ENCODE peak calls at places on chromosome 3, in four cellular contexts. One of them, this sample, is unnamed. For H3K9me3, the result is how much of the 10 kb centered on the place peaks cover.

GRCh38 chr3:153289334-153289808 is 127.3 kb downstream of the RAP2B start:
- DNase-seq in thoracic aorta: no peak
- DNase-seq in adipocyte: peak
- DNase-seq in testis: no peak
- DNase-seq in this sample: no peak

GRCh38 chr3:75978686-75979085 is 193.3 kb upstream of the ZNF717 start:
- DNase-seq in adipocyte: peak
- DNase-seq in testis: no peak
- DNase-seq in thoracic aorta: no peak
- DNase-seq in this sample: no peak

GRCh38 chr3:188944108-188944507 is 227.7 kb upstream of the TPRG1 start:
- DNase-seq in testis: no peak
- DNase-seq in thoracic aorta: no peak
- DNase-seq in adipocyte: no peak
- DNase-seq in this sample: no peak

GRCh38 chr3:32859604-32860237 is 41.9 kb downstream of the TRIM71 start:
- DNase-seq in testis: no peak
- DNase-seq in adipocyte: no peak
- DNase-seq in thoracic aorta: no peak
- DNase-seq in this sample: no peak

GRCh38 chr3:72080101-72080500 is 295.2 kb upstream of the PROK2 start:
- DNase-seq in adipocyte: no peak
- DNase-seq in thoracic aorta: no peak
- DNase-seq in testis: no peak
- DNase-seq in this sample: no peak

GRCh38 chr3:12785096-12785495 is 11.4 kb upstream of the CAND2 start:
- DNase-seq in testis: no peak
- DNase-seq in thoracic aorta: no peak
- DNase-seq in adipocyte: no peak
- DNase-seq in this sample: no peak

GRCh38 chr3:178777718-178778411 is 241.6 kb downstream of the KCNMB2 start:
- DNase-seq in adipocyte: peak
- DNase-seq in thoracic aorta: no peak
- DNase-seq in testis: no peak
- DNase-seq in this sample: no peak

GRCh38 chr3:62918131-62918530 is 42.9 kb upstream of the CADPS start:
- DNase-seq in thoracic aorta: no peak
- DNase-seq in adipocyte: no peak
- DNase-seq in testis: no peak
- DNase-seq in this sample: no peak

GRCh38 chr3:198076722-198077308 is 116.8 kb downstream of the LMLN start:
- DNase-seq in testis: no peak
- DNase-seq in adipocyte: no peak
- DNase-seq in thoracic aorta: no peak
- DNase-seq in this sample: no peak

GRCh38 chr3:196067439-196067838 is 14.5 kb downstream of the TFRC start:
- DNase-seq in adipocyte: no peak
- DNase-seq in thoracic aorta: no peak
- DNase-seq in testis: no peak
- DNase-seq in this sample: no peak

GRCh38 chr3:113660901-113661300 is 35.5 kb downstream of the USF3 start:
- DNase-seq in testis: no peak
- DNase-seq in adipocyte: no peak
- DNase-seq in thoracic aorta: no peak
- DNase-seq in this sample: no peak

GRCh38 chr3:119831941-119832371 is 50.1 kb downstream of the NR1I2 start:
- DNase-seq in thoracic aorta: no peak
- DNase-seq in testis: no peak
- DNase-seq in adipocyte: peak
- DNase-seq in this sample: no peak

GRCh38 chr3:194868831-194869230 is 183.1 kb downstream of the FAM43A start:
- DNase-seq in thoracic aorta: no peak
- DNase-seq in testis: no peak
- DNase-seq in adipocyte: no peak
- DNase-seq in this sample: no peak

GRCh38 chr3:194865081-194865480 is 179.4 kb downstream of the FAM43A start:
- DNase-seq in thoracic aorta: no peak
- DNase-seq in adipocyte: no peak
- DNase-seq in testis: no peak
- DNase-seq in this sample: no peak

GRCh38 chr3:194869482-194870169 is 183.9 kb downstream of the FAM43A start:
- DNase-seq in adipocyte: peak
- DNase-seq in testis: no peak
- DNase-seq in thoracic aorta: no peak
- DNase-seq in this sample: no peak

GRCh38 chr3:194865595-194865994 is 179.9 kb downstream of the FAM43A start:
- DNase-seq in testis: no peak
- DNase-seq in thoracic aorta: no peak
- DNase-seq in adipocyte: no peak
- DNase-seq in this sample: no peak

DNA sequence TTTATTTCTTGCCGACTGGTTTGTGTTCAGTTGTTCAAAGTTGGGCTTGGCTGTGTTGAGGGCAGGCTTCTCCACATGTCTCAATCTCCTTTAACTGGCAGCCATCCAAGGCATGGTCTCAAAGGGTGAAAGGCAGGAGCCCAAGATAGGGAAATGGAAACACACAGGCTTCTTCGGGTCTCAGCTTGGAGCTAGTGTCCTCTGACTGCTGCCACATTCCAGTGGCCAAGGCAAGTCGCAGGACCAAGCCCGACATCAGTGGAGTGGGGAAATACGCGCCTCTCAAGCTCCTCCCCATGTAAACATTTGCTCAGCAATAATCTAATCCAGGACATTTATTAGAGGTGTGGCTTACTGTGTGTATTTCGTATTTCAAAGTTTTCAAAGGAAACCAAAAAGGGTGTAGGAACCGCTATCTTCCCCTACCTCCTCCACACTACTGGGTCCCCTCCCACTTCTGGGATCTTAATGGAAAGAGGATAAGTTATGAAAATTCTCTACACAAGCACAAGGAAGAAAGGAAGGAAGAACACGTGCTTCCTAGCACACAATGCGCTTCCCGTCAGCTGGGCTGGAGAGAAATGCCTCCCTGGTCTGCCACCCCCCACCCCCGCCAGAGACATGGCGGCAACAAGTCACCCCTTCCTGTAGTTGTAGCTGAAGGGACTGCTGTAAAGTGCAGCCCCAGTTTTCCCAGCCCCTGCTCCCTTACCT is 181.7 kb downstream of the FAM43A start:
- DNase-seq in adipocyte: no peak
- DNase-seq in thoracic aorta: no peak
- DNase-seq in testis: no peak
- DNase-seq in this sample: no peak
- H3K9me3 ChIP-seq in adipocyte: under half
- H3K9me3 ChIP-seq in thoracic aorta: under half
- H3K9me3 ChIP-seq in testis: under half
- H3K9me3 ChIP-seq in this sample: under half

DNA sequence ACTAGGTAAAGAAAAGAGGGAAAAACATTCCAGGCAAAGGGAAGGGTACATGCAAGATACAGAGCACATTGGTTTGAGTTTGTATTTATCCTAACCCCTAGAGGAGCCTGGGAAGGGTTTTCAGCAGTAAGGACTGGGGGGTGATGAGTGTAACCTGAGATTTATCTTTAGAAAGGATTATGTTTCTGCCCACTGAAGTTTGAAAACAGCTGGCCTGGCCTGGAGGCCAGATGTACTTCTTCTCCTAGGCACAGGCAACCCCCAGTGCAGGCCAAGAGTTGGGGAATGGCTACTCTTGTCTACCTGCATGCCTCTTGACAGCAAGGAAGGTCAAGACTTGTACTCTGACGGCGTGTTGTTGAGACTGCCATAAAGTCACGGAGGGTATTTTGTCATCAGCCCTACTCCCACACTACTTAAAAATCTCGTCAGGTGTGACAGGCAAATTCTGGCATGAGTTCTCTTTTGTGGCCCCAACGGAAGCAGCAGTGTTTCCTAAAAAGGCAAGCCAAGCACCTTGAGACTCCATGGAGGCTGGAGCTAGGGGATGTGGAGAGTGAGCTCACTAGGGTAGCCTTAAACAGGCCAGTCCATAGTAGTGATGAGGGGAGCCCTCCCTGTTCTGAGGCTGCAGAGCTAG is 241.5 kb upstream of the WNT5A start:
- DNase-seq in adipocyte: no peak
- DNase-seq in testis: no peak
- DNase-seq in thoracic aorta: no peak
- DNase-seq in this sample: no peak
- H3K9me3 ChIP-seq in adipocyte: under half
- H3K9me3 ChIP-seq in testis: under half
- H3K9me3 ChIP-seq in thoracic aorta: under half
- H3K9me3 ChIP-seq in this sample: under half

GRCh38 chr3:1962531-1963090 is 136.1 kb upstream of the CNTN4 start:
- DNase-seq in thoracic aorta: no peak
- DNase-seq in adipocyte: no peak
- DNase-seq in testis: no peak
- DNase-seq in this sample: no peak
- H3K9me3 ChIP-seq in thoracic aorta: under half
- H3K9me3 ChIP-seq in adipocyte: under half
- H3K9me3 ChIP-seq in testis: under half
- H3K9me3 ChIP-seq in this sample: under half

DNA sequence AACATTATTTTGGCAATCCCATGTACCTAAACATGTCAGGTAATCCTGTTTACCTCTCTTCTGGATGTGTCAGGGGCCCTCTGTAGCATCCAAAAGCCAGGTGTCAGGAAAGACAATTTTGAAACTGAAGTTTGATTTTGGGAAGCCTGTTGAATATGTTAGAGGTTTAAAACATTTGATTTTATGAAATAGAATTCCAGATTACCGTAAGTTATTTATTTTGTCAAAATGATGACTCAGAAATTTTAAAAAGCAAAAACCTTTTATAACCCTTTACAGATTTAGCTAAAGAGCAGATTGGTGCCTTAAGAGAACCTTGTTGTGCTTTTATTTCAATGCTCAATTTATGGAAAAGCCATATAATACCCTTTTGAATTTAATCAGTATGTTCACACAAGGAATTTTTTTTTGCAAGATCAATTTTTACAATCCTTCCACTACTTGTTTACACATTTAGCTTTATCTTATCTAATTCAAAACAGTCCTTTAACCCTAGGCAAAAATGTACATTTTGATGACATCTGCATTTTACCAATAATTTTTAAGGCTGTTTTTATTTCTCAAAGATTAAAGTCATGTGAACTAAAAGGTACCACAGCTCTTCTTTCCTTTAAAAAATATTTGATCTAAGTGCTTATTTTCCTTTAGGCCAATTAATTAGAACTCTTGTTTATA is 10.0 kb downstream of the KIF15 start:
- DNase-seq in adipocyte: no peak
- DNase-seq in testis: no peak
- DNase-seq in thoracic aorta: no peak
- DNase-seq in this sample: no peak
- H3K9me3 ChIP-seq in adipocyte: under half
- H3K9me3 ChIP-seq in testis: under half
- H3K9me3 ChIP-seq in thoracic aorta: under half
- H3K9me3 ChIP-seq in this sample: under half

DNA sequence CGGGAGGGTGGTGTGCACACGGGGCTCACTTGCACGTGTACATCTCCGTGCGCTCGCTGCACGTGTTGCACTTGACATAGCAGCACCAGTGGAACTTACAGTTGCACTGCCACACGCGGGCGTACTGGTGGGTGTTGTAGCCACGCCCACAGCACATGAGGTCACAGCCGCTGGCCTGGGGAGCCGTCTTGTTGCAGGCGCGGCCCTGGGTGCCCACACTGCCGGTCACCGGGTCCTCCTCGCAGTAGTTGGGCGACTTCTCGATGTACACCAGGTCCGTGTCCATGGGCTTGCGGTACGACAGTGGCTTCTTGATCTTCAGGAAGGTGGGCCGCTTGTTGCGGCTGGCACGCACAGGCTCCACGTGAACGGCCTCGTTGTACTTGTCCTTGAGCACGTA is 61.0 kb downstream of the WNT7A start:
- DNase-seq in adipocyte: no peak
- DNase-seq in testis: peak
- DNase-seq in thoracic aorta: no peak
- DNase-seq in this sample: no peak
- H3K9me3 ChIP-seq in adipocyte: under half
- H3K9me3 ChIP-seq in testis: under half
- H3K9me3 ChIP-seq in thoracic aorta: under half
- H3K9me3 ChIP-seq in this sample: under half

GRCh38 chr3:64664397-64664796 is 23.4 kb downstream of the ADAMTS9 start:
- DNase-seq in testis: no peak
- DNase-seq in thoracic aorta: no peak
- DNase-seq in adipocyte: no peak
- DNase-seq in this sample: no peak
- H3K9me3 ChIP-seq in testis: under half
- H3K9me3 ChIP-seq in thoracic aorta: under half
- H3K9me3 ChIP-seq in adipocyte: under half
- H3K9me3 ChIP-seq in this sample: under half

DNA sequence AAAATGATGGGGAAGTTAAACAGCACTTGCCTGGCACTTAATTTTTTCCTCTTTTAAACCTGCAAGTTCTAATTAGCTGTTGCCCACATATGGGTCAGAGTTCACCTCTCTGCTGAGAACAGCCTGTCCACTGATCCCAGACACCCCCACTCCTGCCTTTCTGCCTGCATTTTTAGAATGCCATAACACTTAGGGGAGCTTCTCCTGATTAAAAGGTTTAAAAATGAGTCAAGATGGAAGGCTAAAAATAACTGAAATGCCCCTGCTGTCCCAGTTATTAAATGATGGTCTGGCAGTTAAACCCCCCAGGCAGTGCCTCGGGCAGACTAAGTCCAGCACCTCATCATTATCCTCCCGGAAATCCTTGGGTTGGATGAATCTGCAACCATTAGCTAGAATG is 913.6 kb upstream of the ARPP21 start:
- DNase-seq in thoracic aorta: no peak
- DNase-seq in adipocyte: peak
- DNase-seq in testis: no peak
- DNase-seq in this sample: no peak
- H3K9me3 ChIP-seq in thoracic aorta: under half
- H3K9me3 ChIP-seq in adipocyte: under half
- H3K9me3 ChIP-seq in testis: under half
- H3K9me3 ChIP-seq in this sample: under half

GRCh38 chr3:43011638-43012037 is 32.5 kb downstream of the GASK1A start:
- DNase-seq in thoracic aorta: no peak
- DNase-seq in adipocyte: no peak
- DNase-seq in testis: no peak
- DNase-seq in this sample: no peak
- H3K9me3 ChIP-seq in thoracic aorta: under half
- H3K9me3 ChIP-seq in adipocyte: under half
- H3K9me3 ChIP-seq in testis: under half
- H3K9me3 ChIP-seq in this sample: under half

GRCh38 chr3:52401551-52401950 is 43.4 kb downstream of the SEMA3G start:
- DNase-seq in testis: no peak
- DNase-seq in adipocyte: no peak
- DNase-seq in thoracic aorta: no peak
- DNase-seq in this sample: no peak
- H3K9me3 ChIP-seq in testis: under half
- H3K9me3 ChIP-seq in adipocyte: under half
- H3K9me3 ChIP-seq in thoracic aorta: under half
- H3K9me3 ChIP-seq in this sample: under half